ENCODE peak calls at places on chromosomes 2 and 18, in seven cellular contexts. M is GM12865; C is endothelial cell of umbilical vein; N is stimulated activated naive CD8-positive, alpha-beta T cell treated with anti-CD3 and anti-CD28 coated beads, Interleukin-15, Interleukin-2, amounts not matched to agents 100 U/mL and 50 U/mL, for 24 hours; I is NCI-H2029; L is kidney epithelial cell; P is stimulated activated CD8-positive, alpha-beta memory T cell treated with anti-CD3 and anti-CD28 coated beads, Interleukin-12 subunit alpha, Interleukin-12 subunit beta, amount 100 ng/mL, for 1 hour. W is an unnamed sample.

GRCh38 chr2:118634876-118635275 is 212.6 kb downstream of the EN1 start:
- DNase-seq in M (no peak), C (no peak), N (no peak), I (no peak), L (no peak), P (no peak), W (no peak)

GRCh38 chr2:215680605-215681598 is 245.0 kb upstream of the FN1 start:
- DNase-seq in M (peak), C (no peak), N (peak), I (peak), L (peak), P (no peak), W (peak)

GRCh38 chr18:9705183-9705864 is 2.8 kb upstream of the RAB31 start:
- DNase-seq in M (no peak), C (peak), N (no peak), I (no peak), L (no peak), P (no peak), W (peak)

GRCh38 chr2:5549061-5549601 is 143.1 kb upstream of the SOX11 start:
- DNase-seq in M (no peak), C (no peak), N (no peak), I (no peak), L (peak), P (no peak), W (no peak)

GRCh38 chr2:217223222-217223930 is 363.5 kb upstream of the TNP1 start:
- DNase-seq in M (peak), C (peak), N (peak), I (no peak), L (peak), P (no peak), W (peak)

GRCh38 chr2:150767924-150768801 is 280.7 kb upstream of the RND3 start:
- DNase-seq in M (no peak), C (no peak), N (no peak), I (no peak), L (peak), P (no peak), W (no peak)

GRCh38 chr2:196322963-196323810 is 151.8 kb upstream of the STK17B start:
- DNase-seq in M (no peak), C (no peak), N (no peak), I (no peak), L (no peak), P (no peak), W (no peak)

GRCh38 chr2:46915281-46915810 is at the start of gene MCFD2:
- DNase-seq in M (no peak), C (no peak), N (peak), I (no peak), L (no peak), P (no peak), W (no peak)

GRCh38 chr2:74155830-74156229 is 8.1 kb upstream of the BOLA3 start:
- DNase-seq in M (no peak), C (no peak), N (no peak), I (no peak), L (no peak), P (no peak), W (no peak)

GRCh38 chr18:35086704-35087103 is 45.5 kb downstream of the MAPRE2 start:
- DNase-seq in M (no peak), C (no peak), N (no peak), I (no peak), L (no peak), P (no peak), W (no peak)

GRCh38 chr2:160934991-160935390 is 225.2 kb upstream of the TANK start:
- DNase-seq in M (no peak), C (no peak), N (no peak), I (no peak), L (no peak), P (no peak), W (no peak)